ENCODE peak calls at places on chromosomes 7 and 10, in four cellular contexts. W, J, N and P are unnamed samples.

GRCh38 chr7:21915140-21915539 is 30.6 kb downstream of the CDCA7L start:
- DNase-seq in N (no peak), W (no peak), J (no peak), P (no peak)

GRCh38 chr7:101363196-101363733 is 590 bp downstream of the COL26A1 start:
- DNase-seq in W (no peak), J (no peak), N (no peak), P (no peak)

GRCh38 chr10:1363466-1364121 is 307.4 kb downstream of the WDR37 start:
- DNase-seq in W (no peak), J (no peak), N (no peak), P (no peak)

GRCh38 chr7:157041004-157041403 is 30.5 kb upstream of the MNX1 start:
- DNase-seq in N (no peak), W (no peak), J (no peak), P (no peak)

GRCh38 chr10:69866688-69867461 is 65.2 kb downstream of the COL13A1 start:
- DNase-seq in N (no peak), W (no peak), J (no peak), P (no peak)

GRCh38 chr7:90251304-90251635 is 6.3 kb downstream of the CFAP69 start:
- DNase-seq in J (no peak), N (no peak), W (no peak), P (no peak)

GRCh38 chr10:61835909-61836232 is 65.6 kb upstream of the ARID5B start:
- DNase-seq in W (no peak), J (no peak), N (no peak), P (no peak)

GRCh38 chr10:65891073-65891981 is 1034.5 kb upstream of the LRRTM3 start:
- DNase-seq in W (peak), N (no peak), J (no peak), P (no peak)

GRCh38 chr7:133290041-133290440 is 37.2 kb downstream of the EXOC4 start:
- DNase-seq in J (no peak), W (no peak), N (no peak), P (no peak)